ENCODE peak calls at places on chromosome X, in eight cellular contexts. One of them, this sample, is unnamed. For H3K36me3, the result is how much of the 10 kb centered on the place peaks cover.

GRCh38 chrX:13026877-13027652 is 17.4 kb downstream of the FAM9C start:
- DNase-seq in uterus: no peak
- DNase-seq in left lung: no peak
- DNase-seq in kidney epithelial cell: no peak
- DNase-seq in spleen: no peak
- DNase-seq in ascending aorta: no peak
- DNase-seq in lung: no peak
- DNase-seq in MM.1S: peak
- DNase-seq in this sample: no peak

GRCh38 chrX:103805860-103806259 is 26.2 kb downstream of the RAB9B start:
- DNase-seq in spleen: no peak
- DNase-seq in ascending aorta: no peak
- DNase-seq in MM.1S: no peak
- DNase-seq in lung: no peak
- DNase-seq in kidney epithelial cell: no peak
- DNase-seq in left lung: no peak
- DNase-seq in uterus: no peak
- DNase-seq in this sample: no peak

GRCh38 chrX:77447339-77448149 is at the start of gene FGF16:
- DNase-seq in left lung: peak
- DNase-seq in lung: no peak
- DNase-seq in MM.1S: no peak
- DNase-seq in uterus: no peak
- DNase-seq in spleen: peak
- DNase-seq in ascending aorta: no peak
- DNase-seq in kidney epithelial cell: no peak
- DNase-seq in this sample: no peak

GRCh38 chrX:63250253-63250868 is 100.8 kb downstream of the SPIN4 start:
- DNase-seq in uterus: no peak
- DNase-seq in spleen: no peak
- DNase-seq in kidney epithelial cell: peak
- DNase-seq in ascending aorta: no peak
- DNase-seq in left lung: no peak
- DNase-seq in MM.1S: peak
- DNase-seq in lung: peak
- DNase-seq in this sample: no peak

GRCh38 chrX:71111851-71112468 is 583 bp upstream of the IL2RG start:
- DNase-seq in ascending aorta: no peak
- DNase-seq in uterus: no peak
- DNase-seq in spleen: peak
- DNase-seq in MM.1S: no peak
- DNase-seq in left lung: no peak
- DNase-seq in kidney epithelial cell: no peak
- DNase-seq in lung: no peak
- DNase-seq in this sample: no peak

GRCh38 chrX:46791927-46792825 is 33.3 kb upstream of the SLC9A7 start:
- DNase-seq in kidney epithelial cell: peak
- DNase-seq in left lung: no peak
- DNase-seq in spleen: no peak
- DNase-seq in ascending aorta: no peak
- DNase-seq in MM.1S: no peak
- DNase-seq in lung: no peak
- DNase-seq in uterus: no peak
- DNase-seq in this sample: no peak

GRCh38 chrX:50747471-50747900 is 66.5 kb downstream of the SHROOM4 start:
- DNase-seq in left lung: no peak
- DNase-seq in lung: no peak
- DNase-seq in MM.1S: no peak
- DNase-seq in spleen: no peak
- DNase-seq in uterus: no peak
- DNase-seq in ascending aorta: no peak
- DNase-seq in kidney epithelial cell: no peak
- DNase-seq in this sample: no peak

GRCh38 chrX:136130931-136131843 is 16.1 kb upstream of the FHL1 start:
- DNase-seq in ascending aorta: no peak
- DNase-seq in left lung: no peak
- DNase-seq in uterus: no peak
- DNase-seq in lung: no peak
- DNase-seq in kidney epithelial cell: peak
- DNase-seq in MM.1S: peak
- DNase-seq in spleen: no peak
- DNase-seq in this sample: no peak

GRCh38 chrX:118974908-118975671 is 672 bp downstream of the LONRF3 start:
- DNase-seq in kidney epithelial cell: no peak
- DNase-seq in uterus: peak
- DNase-seq in spleen: peak
- DNase-seq in MM.1S: peak
- DNase-seq in lung: peak
- DNase-seq in ascending aorta: no peak
- DNase-seq in left lung: peak
- DNase-seq in this sample: no peak

GRCh38 chrX:71603618-71604017 is 14.7 kb downstream of the CXCR3 start:
- DNase-seq in uterus: no peak
- DNase-seq in left lung: no peak
- DNase-seq in ascending aorta: no peak
- DNase-seq in kidney epithelial cell: no peak
- DNase-seq in lung: no peak
- DNase-seq in MM.1S: no peak
- DNase-seq in spleen: no peak
- DNase-seq in this sample: no peak

GRCh38 chrX:139758250-139758649 is 50.3 kb upstream of the MCF2 start:
- DNase-seq in kidney epithelial cell: no peak
- DNase-seq in uterus: no peak
- DNase-seq in MM.1S: no peak
- DNase-seq in lung: no peak
- DNase-seq in spleen: no peak
- DNase-seq in ascending aorta: no peak
- DNase-seq in left lung: no peak
- DNase-seq in this sample: no peak
- H3K36me3 ChIP-seq in kidney epithelial cell: under half
- H3K36me3 ChIP-seq in uterus: under half
- H3K36me3 ChIP-seq in MM.1S: under half
- H3K36me3 ChIP-seq in lung: under half
- H3K36me3 ChIP-seq in spleen: under half
- H3K36me3 ChIP-seq in ascending aorta: under half
- H3K36me3 ChIP-seq in left lung: under half
- H3K36me3 ChIP-seq in this sample: under half

GRCh38 chrX:154762529-154763296 is at the start of gene DKC1:
- DNase-seq in spleen: peak
- DNase-seq in kidney epithelial cell: peak
- DNase-seq in ascending aorta: peak
- DNase-seq in lung: peak
- DNase-seq in MM.1S: peak
- DNase-seq in left lung: peak
- DNase-seq in uterus: peak
- DNase-seq in this sample: peak
- TF ChIP-seq CTCF in spleen: no peak
- TF ChIP-seq CTCF in kidney epithelial cell: no peak
- TF ChIP-seq CTCF in ascending aorta: no peak
- TF ChIP-seq CTCF in lung: no peak
- TF ChIP-seq CTCF in MM.1S: no peak
- TF ChIP-seq CTCF in left lung: no peak
- TF ChIP-seq CTCF in uterus: no peak
- TF ChIP-seq CTCF in this sample: peak

DNA sequence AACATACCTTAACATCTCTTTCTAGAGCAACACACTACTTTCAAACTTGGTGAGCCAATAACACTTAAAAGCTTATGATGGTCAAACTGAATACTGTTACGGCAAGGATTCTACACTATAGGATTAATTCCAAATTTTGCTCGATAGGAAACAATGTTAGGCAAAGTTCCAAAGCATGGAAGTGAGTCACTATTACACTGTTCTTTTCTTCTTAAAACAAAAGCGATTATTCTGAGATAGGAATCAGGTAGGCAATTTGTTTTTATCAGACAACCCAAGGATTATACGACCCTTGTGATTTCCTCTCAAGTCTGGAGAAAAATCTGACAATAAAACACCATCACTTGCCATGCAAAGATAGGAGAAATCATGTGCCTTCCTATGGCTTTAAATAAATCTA is 81.5 kb downstream of the HUWE1 start:
- DNase-seq in spleen: no peak
- DNase-seq in kidney epithelial cell: no peak
- DNase-seq in left lung: no peak
- DNase-seq in MM.1S: no peak
- DNase-seq in uterus: no peak
- DNase-seq in ascending aorta: no peak
- DNase-seq in lung: no peak
- DNase-seq in this sample: no peak
- H3K36me3 ChIP-seq in spleen: half or more
- H3K36me3 ChIP-seq in kidney epithelial cell: under half
- H3K36me3 ChIP-seq in left lung: half or more
- H3K36me3 ChIP-seq in MM.1S: under half
- H3K36me3 ChIP-seq in uterus: under half
- H3K36me3 ChIP-seq in ascending aorta: half or more
- H3K36me3 ChIP-seq in lung: under half
- H3K36me3 ChIP-seq in this sample: under half

DNA sequence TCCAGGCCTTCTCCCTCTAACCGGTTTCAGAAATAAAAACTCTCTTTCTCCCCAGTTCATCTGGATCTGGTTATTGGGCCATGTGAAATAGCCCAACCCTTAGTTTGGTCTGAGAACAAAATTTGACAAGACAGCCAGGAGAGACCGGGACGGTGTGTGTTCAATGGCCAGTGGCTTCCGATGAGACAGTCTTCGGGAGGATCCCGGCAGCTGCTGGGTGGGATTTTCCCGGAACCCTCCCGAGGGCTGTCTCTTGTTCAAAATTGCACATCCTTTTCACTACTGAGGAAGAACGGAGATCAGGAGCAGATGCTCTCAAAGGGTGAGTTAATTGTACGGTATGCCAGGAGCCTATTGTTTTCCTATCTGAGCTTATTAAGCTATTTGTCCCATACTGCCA is 166.4 kb downstream of the PRR32 start:
- DNase-seq in spleen: no peak
- DNase-seq in lung: no peak
- DNase-seq in ascending aorta: no peak
- DNase-seq in kidney epithelial cell: no peak
- DNase-seq in MM.1S: no peak
- DNase-seq in uterus: no peak
- DNase-seq in left lung: no peak
- DNase-seq in this sample: no peak
- TF ChIP-seq CTCF in spleen: no peak
- TF ChIP-seq CTCF in lung: no peak
- TF ChIP-seq CTCF in ascending aorta: no peak
- TF ChIP-seq CTCF in kidney epithelial cell: no peak
- TF ChIP-seq CTCF in MM.1S: no peak
- TF ChIP-seq CTCF in uterus: no peak
- TF ChIP-seq CTCF in left lung: no peak
- TF ChIP-seq CTCF in this sample: no peak

GRCh38 chrX:85561216-85561615 is 181.8 kb upstream of the POF1B start:
- DNase-seq in kidney epithelial cell: no peak
- DNase-seq in uterus: no peak
- DNase-seq in left lung: peak
- DNase-seq in lung: no peak
- DNase-seq in ascending aorta: no peak
- DNase-seq in spleen: no peak
- DNase-seq in MM.1S: no peak
- DNase-seq in this sample: no peak
- H3K36me3 ChIP-seq in kidney epithelial cell: under half
- H3K36me3 ChIP-seq in uterus: under half
- H3K36me3 ChIP-seq in left lung: under half
- H3K36me3 ChIP-seq in lung: under half
- H3K36me3 ChIP-seq in ascending aorta: under half
- H3K36me3 ChIP-seq in spleen: under half
- H3K36me3 ChIP-seq in MM.1S: under half
- H3K36me3 ChIP-seq in this sample: under half

DNA sequence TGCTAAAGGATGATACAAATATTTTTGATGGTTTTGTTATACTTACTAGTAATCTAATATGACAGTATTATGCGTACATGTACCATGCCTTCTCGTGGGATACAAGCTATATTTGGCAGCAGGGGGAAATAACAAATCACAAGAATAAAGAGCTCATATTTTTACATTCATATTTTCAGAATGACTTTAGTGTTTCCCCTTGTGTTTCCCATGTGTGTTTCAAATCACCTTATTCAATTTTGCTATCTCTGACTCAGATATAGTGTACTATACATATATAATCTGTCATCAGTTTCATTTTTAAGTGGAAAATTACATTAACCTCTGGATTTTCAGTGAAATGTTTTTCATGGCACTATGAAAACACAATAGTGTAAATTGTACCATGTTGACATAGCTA is 146.8 kb downstream of the RPA4 start:
- DNase-seq in MM.1S: no peak
- DNase-seq in uterus: no peak
- DNase-seq in spleen: no peak
- DNase-seq in lung: no peak
- DNase-seq in kidney epithelial cell: no peak
- DNase-seq in left lung: no peak
- DNase-seq in ascending aorta: no peak
- DNase-seq in this sample: no peak
- TF ChIP-seq CTCF in MM.1S: no peak
- TF ChIP-seq CTCF in uterus: no peak
- TF ChIP-seq CTCF in spleen: no peak
- TF ChIP-seq CTCF in lung: no peak
- TF ChIP-seq CTCF in kidney epithelial cell: no peak
- TF ChIP-seq CTCF in left lung: no peak
- TF ChIP-seq CTCF in ascending aorta: no peak
- TF ChIP-seq CTCF in this sample: no peak

GRCh38 chrX:1417921-1418875 is 26.3 kb upstream of the SLC25A6 start:
- DNase-seq in kidney epithelial cell: no peak
- DNase-seq in ascending aorta: no peak
- DNase-seq in MM.1S: no peak
- DNase-seq in uterus: no peak
- DNase-seq in spleen: peak
- DNase-seq in left lung: peak
- DNase-seq in lung: no peak
- DNase-seq in this sample: no peak
- H3K36me3 ChIP-seq in kidney epithelial cell: under half
- H3K36me3 ChIP-seq in ascending aorta: half or more
- H3K36me3 ChIP-seq in MM.1S: under half
- H3K36me3 ChIP-seq in uterus: under half
- H3K36me3 ChIP-seq in spleen: half or more
- H3K36me3 ChIP-seq in left lung: half or more
- H3K36me3 ChIP-seq in lung: under half
- H3K36me3 ChIP-seq in this sample: under half